ENCODE peak calls at places on chromosomes 4 and X, in six cellular contexts. One of them, this sample, is unnamed.

GRCh38 chr4:72383439-72383838 is 185.6 kb downstream of the ADAMTS3 start:
- DNase-seq in tibial nerve: no peak
- DNase-seq in lower lobe of right lung: no peak
- DNase-seq in Peyer's patch: no peak
- DNase-seq in left lung: no peak
- DNase-seq in right lobe of liver: no peak
- DNase-seq in this sample: no peak

GRCh38 chrX:9578083-9578779 is 113.4 kb downstream of the TBL1X start:
- DNase-seq in left lung: no peak
- DNase-seq in Peyer's patch: no peak
- DNase-seq in lower lobe of right lung: no peak
- DNase-seq in right lobe of liver: no peak
- DNase-seq in tibial nerve: no peak
- DNase-seq in this sample: no peak

GRCh38 chr4:5964030-5964429 is 54.2 kb downstream of the C4orf50 start:
- DNase-seq in Peyer's patch: no peak
- DNase-seq in tibial nerve: no peak
- DNase-seq in left lung: no peak
- DNase-seq in lower lobe of right lung: no peak
- DNase-seq in right lobe of liver: no peak
- DNase-seq in this sample: no peak

GRCh38 chr4:100986360-100986868 is 360.9 kb downstream of the PPP3CA start:
- DNase-seq in tibial nerve: no peak
- DNase-seq in right lobe of liver: peak; percentile 56
- DNase-seq in left lung: no peak
- DNase-seq in Peyer's patch: no peak
- DNase-seq in lower lobe of right lung: peak; percentile 45
- DNase-seq in this sample: no peak

GRCh38 chrX:38618152-38618551 is 56.8 kb downstream of the TSPAN7 start:
- DNase-seq in left lung: no peak
- DNase-seq in right lobe of liver: no peak
- DNase-seq in Peyer's patch: no peak
- DNase-seq in lower lobe of right lung: no peak
- DNase-seq in tibial nerve: no peak
- DNase-seq in this sample: no peak

GRCh38 chrX:65601530-65602281 is 65.7 kb upstream of the MSN start:
- DNase-seq in tibial nerve: peak; percentile 83
- DNase-seq in right lobe of liver: peak; percentile 85
- DNase-seq in Peyer's patch: peak; percentile 77
- DNase-seq in left lung: peak; percentile 89
- DNase-seq in lower lobe of right lung: peak; percentile 82
- DNase-seq in this sample: peak; percentile 76

GRCh38 chr4:118834960-118835895 is 698 bp downstream of the SEC24D start:
- DNase-seq in right lobe of liver: peak; percentile 76
- DNase-seq in left lung: peak; percentile 86
- DNase-seq in Peyer's patch: peak; percentile 60
- DNase-seq in lower lobe of right lung: peak; percentile 78
- DNase-seq in tibial nerve: peak; percentile 68
- DNase-seq in this sample: peak; percentile 62

GRCh38 chrX:70456256-70456655 is 11.6 kb downstream of the DLG3 start:
- DNase-seq in lower lobe of right lung: no peak
- DNase-seq in tibial nerve: no peak
- DNase-seq in Peyer's patch: no peak
- DNase-seq in right lobe of liver: no peak
- DNase-seq in left lung: no peak
- DNase-seq in this sample: no peak

GRCh38 chr4:21507439-21507838 is 441.1 kb downstream of the KCNIP4 start:
- DNase-seq in left lung: no peak
- DNase-seq in tibial nerve: no peak
- DNase-seq in lower lobe of right lung: no peak
- DNase-seq in Peyer's patch: no peak
- DNase-seq in right lobe of liver: no peak
- DNase-seq in this sample: no peak

GRCh38 chr4:72505314-72505744 is 63.7 kb downstream of the ADAMTS3 start:
- DNase-seq in Peyer's patch: no peak
- DNase-seq in right lobe of liver: peak; percentile 31
- DNase-seq in lower lobe of right lung: no peak
- DNase-seq in tibial nerve: no peak
- DNase-seq in left lung: no peak
- DNase-seq in this sample: peak; percentile 19

GRCh38 chrX:96776966-96777365 is 92.3 kb downstream of the DIAPH2 start:
- DNase-seq in lower lobe of right lung: no peak
- DNase-seq in tibial nerve: no peak
- DNase-seq in right lobe of liver: no peak
- DNase-seq in left lung: no peak
- DNase-seq in Peyer's patch: no peak
- DNase-seq in this sample: no peak

GRCh38 chr4:159455675-159456235 is 352.9 kb downstream of the RAPGEF2 start:
- DNase-seq in Peyer's patch: no peak
- DNase-seq in tibial nerve: peak; percentile 44
- DNase-seq in lower lobe of right lung: no peak
- DNase-seq in left lung: no peak
- DNase-seq in right lobe of liver: no peak
- DNase-seq in this sample: no peak

GRCh38 chr4:78346222-78346621 is 205.3 kb upstream of the ANXA3 start:
- DNase-seq in right lobe of liver: no peak
- DNase-seq in left lung: no peak
- DNase-seq in tibial nerve: no peak
- DNase-seq in Peyer's patch: no peak
- DNase-seq in lower lobe of right lung: no peak
- DNase-seq in this sample: no peak

GRCh38 chr4:25051534-25051933 is 20.8 kb upstream of the LGI2 start:
- DNase-seq in tibial nerve: no peak
- DNase-seq in right lobe of liver: no peak
- DNase-seq in Peyer's patch: no peak
- DNase-seq in left lung: no peak
- DNase-seq in lower lobe of right lung: no peak
- DNase-seq in this sample: no peak

GRCh38 chr4:186260504-186261448 is 5.2 kb upstream of the F11 start:
- DNase-seq in Peyer's patch: no peak
- DNase-seq in tibial nerve: no peak
- DNase-seq in right lobe of liver: peak; percentile 95
- DNase-seq in left lung: no peak
- DNase-seq in lower lobe of right lung: no peak
- DNase-seq in this sample: no peak

GRCh38 chr4:83112678-83113428 is 1.7 kb downstream of the PLAC8 start:
- DNase-seq in right lobe of liver: no peak
- DNase-seq in tibial nerve: no peak
- DNase-seq in Peyer's patch: no peak
- DNase-seq in lower lobe of right lung: no peak
- DNase-seq in left lung: no peak
- DNase-seq in this sample: no peak

GRCh38 chr4:140188975-140189374 is 35.0 kb upstream of the MAML3 start:
- DNase-seq in tibial nerve: peak; percentile 12
- DNase-seq in right lobe of liver: no peak
- DNase-seq in left lung: peak; percentile 37
- DNase-seq in Peyer's patch: no peak
- DNase-seq in lower lobe of right lung: peak; percentile 49
- DNase-seq in this sample: peak; percentile 55

GRCh38 chrX:23048806-23049573 is 49.2 kb downstream of the DDX53 start:
- DNase-seq in lower lobe of right lung: no peak
- DNase-seq in right lobe of liver: no peak
- DNase-seq in left lung: no peak
- DNase-seq in tibial nerve: no peak
- DNase-seq in Peyer's patch: no peak
- DNase-seq in this sample: no peak

GRCh38 chr4:164977243-164978164 is at the start of gene TRIM61:
- DNase-seq in Peyer's patch: peak; percentile 52
- DNase-seq in right lobe of liver: peak; percentile 63
- DNase-seq in left lung: peak; percentile 77
- DNase-seq in tibial nerve: no peak
- DNase-seq in lower lobe of right lung: peak; percentile 63
- DNase-seq in this sample: no peak

GRCh38 chr4:154779362-154779947 is 1.6 kb upstream of the RBM46 start:
- DNase-seq in left lung: no peak
- DNase-seq in right lobe of liver: no peak
- DNase-seq in tibial nerve: no peak
- DNase-seq in Peyer's patch: no peak
- DNase-seq in lower lobe of right lung: no peak
- DNase-seq in this sample: no peak

GRCh38 chrX:31500920-31501319 is 429.1 kb upstream of the FTHL17 start:
- DNase-seq in tibial nerve: no peak
- DNase-seq in Peyer's patch: no peak
- DNase-seq in left lung: no peak
- DNase-seq in lower lobe of right lung: no peak
- DNase-seq in right lobe of liver: no peak
- DNase-seq in this sample: no peak

GRCh38 chr4:18934197-18934596 is 912.6 kb upstream of the LCORL start:
- DNase-seq in tibial nerve: no peak
- DNase-seq in left lung: no peak
- DNase-seq in right lobe of liver: no peak
- DNase-seq in lower lobe of right lung: no peak
- DNase-seq in Peyer's patch: no peak
- DNase-seq in this sample: no peak

GRCh38 chrX:145817299-145817665 is 347 bp upstream of the SLITRK2 start:
- DNase-seq in tibial nerve: no peak
- DNase-seq in left lung: no peak
- DNase-seq in right lobe of liver: no peak
- DNase-seq in lower lobe of right lung: no peak
- DNase-seq in Peyer's patch: no peak
- DNase-seq in this sample: no peak

GRCh38 chr4:76589402-76589801 is 154.4 kb downstream of the SHROOM3 start:
- DNase-seq in left lung: no peak
- DNase-seq in tibial nerve: no peak
- DNase-seq in right lobe of liver: no peak
- DNase-seq in lower lobe of right lung: no peak
- DNase-seq in Peyer's patch: no peak
- DNase-seq in this sample: no peak

GRCh38 chrX:24054182-24055042 is at the start of gene EIF2S3:
- DNase-seq in left lung: peak; percentile 93
- DNase-seq in right lobe of liver: peak; percentile 93
- DNase-seq in tibial nerve: peak; percentile 68
- DNase-seq in Peyer's patch: peak; percentile 90
- DNase-seq in lower lobe of right lung: peak; percentile 91
- DNase-seq in this sample: peak; percentile 92

DNA sequence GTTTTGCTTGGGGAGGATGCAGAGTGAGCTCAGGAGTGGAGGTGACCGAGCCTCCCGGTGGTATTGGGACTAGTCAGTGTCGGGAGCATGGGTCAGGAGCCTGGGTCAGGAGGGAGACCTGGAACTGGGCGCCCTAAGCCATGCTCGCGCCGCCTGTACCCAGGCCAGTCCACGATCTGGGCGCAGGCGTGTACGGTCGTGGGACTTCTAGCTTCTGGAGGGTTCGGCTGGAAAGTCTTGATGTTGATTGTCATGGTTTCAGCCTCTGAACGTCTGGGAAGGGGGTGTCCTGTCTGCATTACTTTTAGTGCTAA is 244 bp downstream of the EIF2S3 start:
- DNase-seq in right lobe of liver: no peak
- DNase-seq in tibial nerve: no peak
- DNase-seq in lower lobe of right lung: no peak
- DNase-seq in Peyer's patch: no peak
- DNase-seq in left lung: no peak
- DNase-seq in this sample: no peak
- H3K4me3 ChIP-seq in right lobe of liver: peak overlapping the region; percentile 94
- H3K4me3 ChIP-seq in tibial nerve: no peak overlapping the region
- H3K4me3 ChIP-seq in lower lobe of right lung: peak overlapping the region; percentile 77
- H3K4me3 ChIP-seq in Peyer's patch: peak overlapping the region; percentile 81
- H3K4me3 ChIP-seq in left lung: no peak overlapping the region
- H3K4me3 ChIP-seq in this sample: peak overlapping the region; percentile 75

DNA sequence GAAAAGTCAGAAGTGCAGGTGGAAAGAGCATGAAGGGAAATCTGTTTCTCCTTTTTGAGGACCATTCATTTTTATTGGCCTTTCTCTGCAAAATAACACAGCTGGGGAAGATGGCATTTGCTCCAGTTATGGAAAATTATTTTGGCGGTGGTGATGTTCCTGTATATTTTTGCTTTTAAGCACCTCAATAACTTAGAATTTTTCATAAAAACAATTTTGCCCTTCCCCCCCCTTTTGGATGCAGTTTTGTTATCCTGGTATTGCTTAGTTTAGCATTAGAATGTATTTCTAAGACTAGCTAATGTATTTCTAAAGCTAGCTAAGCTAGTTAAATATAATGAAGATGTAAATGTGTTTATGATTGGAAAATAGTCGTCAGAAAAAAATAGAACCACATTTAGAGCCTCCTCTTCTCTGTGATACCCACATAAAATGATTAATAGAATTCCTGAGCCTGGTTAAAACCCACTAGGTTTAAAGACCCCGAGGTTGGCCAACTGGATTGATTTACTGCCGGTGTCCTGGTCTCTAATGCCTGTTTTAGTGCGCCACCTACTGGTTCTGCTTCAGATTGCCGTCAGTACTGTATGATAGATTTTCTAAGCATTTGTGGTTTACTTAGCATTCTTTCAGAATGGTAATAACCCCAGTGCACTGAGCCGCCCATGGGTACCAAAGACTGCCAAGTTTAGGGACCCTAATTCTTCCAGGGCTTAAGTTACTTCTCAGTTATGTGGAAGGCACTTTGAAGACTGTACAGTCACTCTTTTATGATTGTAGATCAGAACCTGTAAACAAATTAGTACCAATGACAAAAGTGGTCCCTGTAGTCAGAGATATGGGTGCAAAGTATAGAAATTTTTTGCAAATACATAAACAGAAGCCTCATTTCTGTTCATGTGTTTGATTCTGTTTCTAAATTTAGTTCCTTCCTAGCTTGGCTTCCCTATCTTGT is 11.4 kb downstream of the KLF3 start:
- DNase-seq in right lobe of liver: no peak
- DNase-seq in lower lobe of right lung: peak; percentile 64
- DNase-seq in Peyer's patch: peak; percentile 88
- DNase-seq in tibial nerve: peak; percentile 98
- DNase-seq in left lung: peak; percentile 50
- DNase-seq in this sample: peak; percentile 74
- TF ChIP-seq CTCF in right lobe of liver: peak; percentile 93
- TF ChIP-seq CTCF in lower lobe of right lung: peak; percentile 86
- TF ChIP-seq CTCF in Peyer's patch: peak; percentile 96
- TF ChIP-seq CTCF in tibial nerve: peak; percentile 89
- TF ChIP-seq CTCF in left lung: peak; percentile 86
- TF ChIP-seq CTCF in this sample: peak; percentile 89

DNA sequence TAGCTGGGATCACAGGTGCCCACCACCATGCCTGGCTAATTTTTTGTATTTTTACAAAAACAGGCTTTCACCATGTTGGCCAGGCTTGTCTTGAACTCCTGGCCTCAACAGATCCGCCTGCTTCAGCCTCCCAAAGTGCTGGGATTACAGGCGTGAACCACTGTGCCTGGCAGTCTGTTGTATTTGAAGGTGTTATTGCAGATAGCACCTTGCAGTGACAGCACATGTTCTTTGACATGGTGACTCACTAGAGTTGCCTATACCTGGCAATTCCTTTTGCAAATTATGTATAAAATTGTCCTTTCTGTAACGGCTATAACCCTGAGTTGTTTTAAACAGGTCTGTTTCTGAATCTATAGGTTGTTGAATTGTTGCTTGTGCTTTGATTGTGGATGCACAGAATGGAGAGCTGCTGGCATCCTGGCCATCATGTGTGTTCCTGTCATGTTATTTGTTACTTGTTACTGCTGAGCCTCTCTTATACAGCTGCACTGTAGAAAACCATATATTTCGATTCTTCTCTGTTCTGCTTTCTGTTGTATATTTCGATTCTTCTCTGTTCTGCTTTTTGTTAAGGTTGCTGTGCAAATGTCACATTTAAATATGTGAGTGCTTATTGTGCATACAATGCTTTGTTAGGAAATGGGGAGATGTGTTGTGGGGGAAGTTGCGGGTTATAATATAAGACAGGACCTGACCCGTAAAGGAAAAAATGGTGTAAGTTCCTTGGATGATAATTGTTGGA is 8.1 kb downstream of the OGT start:
- DNase-seq in Peyer's patch: no peak
- DNase-seq in left lung: no peak
- DNase-seq in right lobe of liver: no peak
- DNase-seq in tibial nerve: no peak
- DNase-seq in lower lobe of right lung: no peak
- DNase-seq in this sample: no peak
- H3K4me1 ChIP-seq in Peyer's patch: no peaks in the 10 kb centered on the region
- H3K4me1 ChIP-seq in left lung: peaks cover 82% of the 10 kb centered on the region
- H3K4me1 ChIP-seq in right lobe of liver: no peaks in the 10 kb centered on the region
- H3K4me1 ChIP-seq in tibial nerve: peaks cover 3% of the 10 kb centered on the region
- H3K4me1 ChIP-seq in lower lobe of right lung: peaks cover 48% of the 10 kb centered on the region
- H3K4me1 ChIP-seq in this sample: peaks cover 4% of the 10 kb centered on the region

GRCh38 chr4:7575426-7575825 is 140.7 kb upstream of the PSAPL1 start:
- DNase-seq in right lobe of liver: no peak
- DNase-seq in tibial nerve: no peak
- DNase-seq in lower lobe of right lung: no peak
- DNase-seq in left lung: no peak
- DNase-seq in Peyer's patch: no peak
- DNase-seq in this sample: no peak
- H3K4me3 ChIP-seq in right lobe of liver: no peak overlapping the region
- H3K4me3 ChIP-seq in tibial nerve: no peak overlapping the region
- H3K4me3 ChIP-seq in lower lobe of right lung: no peak overlapping the region
- H3K4me3 ChIP-seq in left lung: no peak overlapping the region
- H3K4me3 ChIP-seq in Peyer's patch: no peak overlapping the region
- H3K4me3 ChIP-seq in this sample: no peak overlapping the region